ENCODE peak calls at places on chromosomes 11 and 22, in nine cellular contexts. B is HS-5, S is astrocyte of the spinal cord, M is KBM-7, A is lower leg skin, T is non-pigmented ciliary epithelial cell, W is HEK293T, P is ELR, Y is WTC11. U is an unnamed sample.

GRCh38 chr11:35146074-35146521 is 7.1 kb downstream of the CD44 start:
- DNase-seq in T (no peak), W (no peak), M (no peak), Y (no peak), P (peak), S (no peak), A (no peak), B (no peak), U (no peak)

GRCh38 chr22:28943501-28943879 is 60.1 kb downstream of the ZNRF3 start:
- DNase-seq in M (peak), Y (no peak), T (no peak), S (no peak), A (peak), P (no peak), B (no peak), W (no peak), U (no peak)

GRCh38 chr11:66113132-66113856 is 43.2 kb downstream of the PACS1 start:
- DNase-seq in B (peak), Y (no peak), A (no peak), S (peak), M (no peak), T (peak), P (peak), W (no peak), U (no peak)

GRCh38 chr11:79258606-79259005 is 182.2 kb downstream of the TENM4 start:
- DNase-seq in T (no peak), P (no peak), A (no peak), B (no peak), Y (no peak), W (no peak), S (no peak), M (no peak), U (no peak)

GRCh38 chr11:112320668-112321067 is 60.0 kb upstream of the PLET1 start:
- DNase-seq in W (no peak), A (peak), T (peak), P (peak), Y (no peak), B (no peak), M (no peak), S (peak), U (no peak)

GRCh38 chr22:20033045-20033706 is 12.3 kb downstream of the TANGO2 start:
- DNase-seq in S (no peak), B (no peak), A (no peak), Y (no peak), P (no peak), T (no peak), M (no peak), W (no peak), U (no peak)

GRCh38 chr11:18617688-18618340 is 16.3 kb downstream of the SPTY2D1 start:
- DNase-seq in M (peak), S (peak), T (no peak), P (no peak), A (no peak), B (no peak), Y (no peak), W (no peak), U (no peak)

GRCh38 chr11:65391007-65391406 is 4.6 kb downstream of the FRMD8 start:
- DNase-seq in S (peak), A (no peak), T (no peak), P (peak), B (no peak), Y (peak), M (no peak), W (peak), U (no peak)

GRCh38 chr11:6570691-6571427 is 32.6 kb downstream of the RRP8 start:
- DNase-seq in T (no peak), A (no peak), W (no peak), S (no peak), M (no peak), P (no peak), B (no peak), Y (peak), U (no peak)

GRCh38 chr11:73154178-73154577 is 12.1 kb upstream of the FCHSD2 start:
- DNase-seq in P (no peak), M (peak), S (no peak), T (no peak), W (no peak), Y (no peak), A (no peak), B (no peak), U (no peak)

GRCh38 chr11:32838505-32839274 is 9.0 kb downstream of the PRRG4 start:
- DNase-seq in W (no peak), A (no peak), B (no peak), P (no peak), S (no peak), Y (no peak), M (peak), T (no peak), U (no peak)